ENCODE peak calls at places on chromosome 18, in five cellular contexts. One of them, this sample, is unnamed.

GRCh38 chr18:68262697-68263293 is 452.1 kb downstream of the TMX3 start:
- DNase-seq in HepG2: no peak
- DNase-seq in HEK293T: no peak
- DNase-seq in NT2/D1: no peak
- DNase-seq in GM12878: no peak
- DNase-seq in this sample: no peak

GRCh38 chr18:75167759-75168211 is 41.2 kb downstream of the PTGR3 start:
- DNase-seq in HepG2: no peak
- DNase-seq in HEK293T: no peak
- DNase-seq in NT2/D1: no peak
- DNase-seq in GM12878: no peak
- DNase-seq in this sample: no peak

GRCh38 chr18:1006309-1006708 is 101.6 kb downstream of the ADCYAP1 start:
- DNase-seq in HepG2: no peak
- DNase-seq in HEK293T: no peak
- DNase-seq in NT2/D1: no peak
- DNase-seq in GM12878: no peak
- DNase-seq in this sample: no peak

GRCh38 chr18:13222371-13223281 is 4.1 kb downstream of the LDLRAD4 start:
- DNase-seq in HepG2: peak; percentile 42
- DNase-seq in HEK293T: peak; percentile 31
- DNase-seq in NT2/D1: no peak
- DNase-seq in GM12878: no peak
- DNase-seq in this sample: no peak

GRCh38 chr18:29012874-29013273 is 835.9 kb upstream of the CDH2 start:
- DNase-seq in HepG2: no peak
- DNase-seq in HEK293T: no peak
- DNase-seq in NT2/D1: no peak
- DNase-seq in GM12878: no peak
- DNase-seq in this sample: no peak

GRCh38 chr18:13502585-13502984 is 223.8 kb downstream of the FAM210A start:
- DNase-seq in HepG2: no peak
- DNase-seq in HEK293T: no peak
- DNase-seq in NT2/D1: no peak
- DNase-seq in GM12878: no peak
- DNase-seq in this sample: no peak

GRCh38 chr18:43582120-43582519 is 304.8 kb upstream of the SYT4 start:
- DNase-seq in HepG2: no peak
- DNase-seq in HEK293T: no peak
- DNase-seq in NT2/D1: no peak
- DNase-seq in GM12878: no peak
- DNase-seq in this sample: no peak

GRCh38 chr18:9537638-9538037 is 62.3 kb downstream of the RALBP1 start:
- DNase-seq in HepG2: no peak
- DNase-seq in HEK293T: no peak
- DNase-seq in NT2/D1: no peak
- DNase-seq in GM12878: no peak
- DNase-seq in this sample: no peak

GRCh38 chr18:22169011-22169888 is at the start of gene GATA6:
- DNase-seq in HepG2: peak; percentile 84
- DNase-seq in HEK293T: peak; percentile 90
- DNase-seq in NT2/D1: no peak
- DNase-seq in GM12878: no peak
- DNase-seq in this sample: peak; percentile 80
- TF ChIP-seq SUZ12 in HepG2: no peak
- TF ChIP-seq SUZ12 in HEK293T: no peak
- TF ChIP-seq SUZ12 in NT2/D1: no peak
- TF ChIP-seq SUZ12 in GM12878: no peak
- TF ChIP-seq SUZ12 in this sample: no peak

DNA sequence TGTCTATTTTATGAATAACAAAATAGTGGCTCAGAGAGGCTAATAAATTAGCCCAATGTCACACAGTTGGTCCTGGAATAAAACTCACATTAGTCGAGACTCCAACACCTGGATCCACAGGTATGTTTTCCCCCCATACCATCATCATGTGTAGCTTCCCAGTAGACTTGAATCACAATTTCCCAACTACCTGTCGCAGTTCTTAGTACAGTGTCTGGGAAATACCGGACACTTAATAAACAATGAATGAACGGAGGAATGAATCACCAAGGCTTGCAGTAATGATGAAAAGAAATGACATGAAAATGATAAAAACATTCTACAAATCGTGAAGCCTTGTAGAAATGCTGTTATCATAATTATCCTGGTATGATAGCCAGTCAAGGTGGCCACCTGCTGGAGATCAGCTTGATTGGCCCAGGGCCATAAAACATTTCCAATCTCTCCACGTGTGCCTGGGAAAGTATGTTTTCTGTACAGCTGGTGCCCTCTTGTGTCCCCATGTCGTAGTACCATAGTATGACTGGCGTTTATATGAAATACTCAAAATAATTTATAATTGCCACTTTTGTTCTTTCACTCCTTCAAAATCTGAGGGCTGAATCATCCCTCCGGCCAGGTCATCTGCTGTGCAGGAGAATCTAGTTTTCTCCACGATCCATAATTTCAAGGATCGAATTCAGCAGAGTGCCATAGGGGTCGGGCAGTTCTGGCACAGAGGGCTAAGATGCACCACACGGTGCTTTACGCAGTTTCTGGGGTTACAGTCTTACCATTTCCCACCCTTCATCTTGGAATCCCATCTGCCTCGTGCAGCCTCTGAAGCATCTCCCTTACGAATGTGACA is 95.4 kb downstream of the LAMA1 start:
- DNase-seq in HepG2: peak; percentile 76
- DNase-seq in HEK293T: peak; percentile 58
- DNase-seq in NT2/D1: no peak
- DNase-seq in GM12878: no peak
- DNase-seq in this sample: no peak
- TF ChIP-seq SUZ12 in HepG2: no peak
- TF ChIP-seq SUZ12 in HEK293T: no peak
- TF ChIP-seq SUZ12 in NT2/D1: no peak
- TF ChIP-seq SUZ12 in GM12878: no peak
- TF ChIP-seq SUZ12 in this sample: no peak

GRCh38 chr18:76521367-76521766 is 26.3 kb upstream of the ZNF516 start:
- DNase-seq in HepG2: no peak
- DNase-seq in HEK293T: no peak
- DNase-seq in NT2/D1: no peak
- DNase-seq in GM12878: no peak
- DNase-seq in this sample: no peak

GRCh38 chr18:76522104-76522503 is 27.1 kb upstream of the ZNF516 start:
- DNase-seq in HepG2: no peak
- DNase-seq in HEK293T: no peak
- DNase-seq in NT2/D1: no peak
- DNase-seq in GM12878: no peak
- DNase-seq in this sample: no peak

GRCh38 chr18:76519156-76519549 is 24.1 kb upstream of the ZNF516 start:
- DNase-seq in HepG2: no peak
- DNase-seq in HEK293T: peak; percentile 19
- DNase-seq in NT2/D1: no peak
- DNase-seq in GM12878: no peak
- DNase-seq in this sample: no peak

GRCh38 chr18:76518073-76518472 is 23.0 kb upstream of the ZNF516 start:
- DNase-seq in HepG2: no peak
- DNase-seq in HEK293T: peak; percentile 6
- DNase-seq in NT2/D1: no peak
- DNase-seq in GM12878: no peak
- DNase-seq in this sample: no peak

GRCh38 chr18:76518543-76519155 is 23.6 kb upstream of the ZNF516 start:
- DNase-seq in HepG2: no peak
- DNase-seq in HEK293T: peak; percentile 40
- DNase-seq in NT2/D1: no peak
- DNase-seq in GM12878: no peak
- DNase-seq in this sample: peak; percentile 68
- TF ChIP-seq SUZ12 in HepG2: no peak
- TF ChIP-seq SUZ12 in HEK293T: no peak
- TF ChIP-seq SUZ12 in NT2/D1: no peak
- TF ChIP-seq SUZ12 in GM12878: no peak
- TF ChIP-seq SUZ12 in this sample: no peak

GRCh38 chr18:51135795-51136194 is 61.7 kb downstream of the MEX3C start:
- DNase-seq in HepG2: peak; percentile 23
- DNase-seq in HEK293T: no peak
- DNase-seq in NT2/D1: no peak
- DNase-seq in GM12878: no peak
- DNase-seq in this sample: no peak
- TF ChIP-seq SUZ12 in HepG2: no peak
- TF ChIP-seq SUZ12 in HEK293T: no peak
- TF ChIP-seq SUZ12 in NT2/D1: no peak
- TF ChIP-seq SUZ12 in GM12878: no peak
- TF ChIP-seq SUZ12 in this sample: no peak

DNA sequence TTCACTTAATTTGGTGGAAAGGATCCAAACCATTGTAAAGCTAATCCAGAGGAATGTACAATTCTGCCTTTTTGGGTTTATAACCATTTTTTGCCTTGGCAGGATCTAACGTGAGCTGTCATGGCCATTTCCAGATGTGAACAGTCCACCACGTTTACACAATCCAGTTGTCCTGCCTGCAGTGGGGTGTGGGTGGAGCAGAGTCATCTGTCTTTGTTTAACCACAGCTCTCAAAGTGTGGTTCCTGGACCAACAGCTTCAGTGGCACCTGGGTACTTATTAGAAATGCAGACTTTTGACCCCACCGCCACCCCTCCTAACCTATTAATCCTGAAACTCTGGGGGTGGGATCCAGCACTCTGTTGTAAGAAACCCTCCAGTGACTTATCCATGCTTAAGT is 35.9 kb downstream of the FHOD3 start:
- DNase-seq in HepG2: no peak
- DNase-seq in HEK293T: no peak
- DNase-seq in NT2/D1: no peak
- DNase-seq in GM12878: no peak
- DNase-seq in this sample: no peak
- TF ChIP-seq SUZ12 in HepG2: no peak
- TF ChIP-seq SUZ12 in HEK293T: no peak
- TF ChIP-seq SUZ12 in NT2/D1: no peak
- TF ChIP-seq SUZ12 in GM12878: no peak
- TF ChIP-seq SUZ12 in this sample: no peak

GRCh38 chr18:55220523-55220922 is 261.3 kb upstream of the CCDC68 start:
- DNase-seq in HepG2: no peak
- DNase-seq in HEK293T: no peak
- DNase-seq in NT2/D1: no peak
- DNase-seq in GM12878: peak; percentile 33
- DNase-seq in this sample: no peak
- TF ChIP-seq SUZ12 in HepG2: no peak
- TF ChIP-seq SUZ12 in HEK293T: no peak
- TF ChIP-seq SUZ12 in NT2/D1: no peak
- TF ChIP-seq SUZ12 in GM12878: no peak
- TF ChIP-seq SUZ12 in this sample: no peak

GRCh38 chr18:73564073-73564472 is 583.6 kb downstream of the FBXO15 start:
- DNase-seq in HepG2: no peak
- DNase-seq in HEK293T: no peak
- DNase-seq in NT2/D1: no peak
- DNase-seq in GM12878: no peak
- DNase-seq in this sample: no peak

GRCh38 chr18:73563345-73563744 is 584.3 kb downstream of the FBXO15 start:
- DNase-seq in HepG2: no peak
- DNase-seq in HEK293T: no peak
- DNase-seq in NT2/D1: no peak
- DNase-seq in GM12878: no peak
- DNase-seq in this sample: no peak
- TF ChIP-seq SUZ12 in HepG2: no peak
- TF ChIP-seq SUZ12 in HEK293T: no peak
- TF ChIP-seq SUZ12 in NT2/D1: no peak
- TF ChIP-seq SUZ12 in GM12878: no peak
- TF ChIP-seq SUZ12 in this sample: no peak